ENCODE peak calls at places on chromosomes 12 and 14, in seven cellular contexts. F is GM13977; I is activated T-cell treated with anti-CD3 and anti-CD28 coated beads for 24 hours; M is transverse colon; G is T-helper 2 cell; J is stimulated activated CD4-positive, alpha-beta T cell treated with anti-CD3 and anti-CD28 coated beads, Interleukin-1b, Interleukin-23, amount 100 ng/mL, for 48 hours; A is adrenal gland. L is an unnamed sample.

GRCh38 chr12:29200586-29200985 is 51.5 kb downstream of the FAR2 start:
- DNase-seq in M (no peak), I (no peak), G (no peak), J (no peak), F (no peak), A (no peak), L (no peak)

GRCh38 chr12:40946612-40947194 is 241.4 kb upstream of the PDZRN4 start:
- DNase-seq in F (peak; percentile 4), A (no peak), J (no peak), G (no peak), M (no peak), I (no peak), L (peak; percentile 18)

GRCh38 chr12:92977326-92977725 is 48.2 kb upstream of the EEA1 start:
- DNase-seq in F (no peak), M (no peak), J (no peak), I (no peak), A (no peak), G (no peak), L (no peak)

GRCh38 chr14:89078021-89078676 is 253.7 kb downstream of the TTC8 start:
- DNase-seq in I (no peak), G (no peak), M (no peak), F (no peak), A (no peak), J (no peak), L (no peak)

GRCh38 chr14:87813691-87814090 is 179.3 kb downstream of the GALC start:
- DNase-seq in G (no peak), M (no peak), J (no peak), I (no peak), F (no peak), A (no peak), L (no peak)

GRCh38 chr12:29589271-29589670 is 91.8 kb upstream of the OVCH1 start:
- DNase-seq in M (no peak), I (no peak), F (no peak), G (no peak), J (no peak), A (no peak), L (no peak)

GRCh38 chr14:81406863-81407262 is 6.7 kb upstream of the STON2 start:
- DNase-seq in M (no peak), A (no peak), I (no peak), F (no peak), G (no peak), J (no peak), L (peak; percentile 61)

GRCh38 chr12:94603434-94604068 is 46.8 kb downstream of the TMCC3 start:
- DNase-seq in M (peak; percentile 69), G (peak; percentile 12), I (peak; percentile 38), F (no peak), J (peak; percentile 43), A (peak; percentile 33), L (no peak)

GRCh38 chr14:104389326-104390220 is 190.0 kb upstream of the C14orf180 start:
- DNase-seq in J (no peak), M (no peak), G (peak; percentile 36), F (no peak), A (peak; percentile 9), I (no peak), L (no peak)

GRCh38 chr14:32202468-32202865 is 602 bp downstream of the RNU6-8 start:
- DNase-seq in J (no peak), I (no peak), G (no peak), A (no peak), F (no peak), M (no peak), L (no peak)

GRCh38 chr12:57618966-57619433 is 7.8 kb downstream of the ARHGEF25 start:
- DNase-seq in F (peak; percentile 20), M (no peak), G (no peak), I (no peak), A (no peak), J (no peak), L (no peak)

GRCh38 chr12:75913502-75914110 is 118.0 kb downstream of the PHLDA1 start:
- DNase-seq in M (no peak), A (no peak), F (no peak), G (no peak), J (peak; percentile 65), I (peak; percentile 44), L (no peak)

GRCh38 chr14:54457609-54457996 is 16.4 kb upstream of the CNIH1 start:
- DNase-seq in I (no peak), G (no peak), F (no peak), A (no peak), M (no peak), J (no peak), L (no peak)

GRCh38 chr14:32311294-32312009 is 17.6 kb upstream of the AKAP6 start:
- DNase-seq in G (no peak), I (no peak), F (no peak), A (no peak), J (no peak), M (no peak), L (no peak)

GRCh38 chr14:29548948-29549370 is 378.7 kb downstream of the PRKD1 start:
- DNase-seq in M (no peak), I (no peak), G (no peak), A (peak; percentile 17), J (no peak), F (peak; percentile 34), L (peak; percentile 74)

GRCh38 chr14:77275041-77275854 is 4.2 kb upstream of the NGB start:
- DNase-seq in J (no peak), M (no peak), I (no peak), A (no peak), F (no peak), G (no peak), L (no peak)

GRCh38 chr14:63480599-63480998 is 62.6 kb downstream of the PPP2R5E start:
- DNase-seq in A (no peak), F (no peak), I (no peak), J (no peak), M (no peak), G (no peak), L (no peak)

GRCh38 chr12:3336606-3337311 is 154.2 kb upstream of the PRMT8 start:
- DNase-seq in M (no peak), A (no peak), F (no peak), J (no peak), G (no peak), I (no peak), L (no peak)

GRCh38 chr14:73255693-73256225 is 18.5 kb downstream of the PAPLN start:
- DNase-seq in A (no peak), F (no peak), J (no peak), M (no peak), I (no peak), G (no peak), L (no peak)

GRCh38 chr12:86774841-86775386 is 518.7 kb upstream of the MGAT4C start:
- DNase-seq in M (no peak), J (no peak), I (no peak), A (no peak), G (no peak), F (no peak), L (no peak)

GRCh38 chr14:73258845-73259611 is 21.7 kb downstream of the PAPLN start:
- DNase-seq in I (no peak), M (no peak), G (no peak), F (no peak), J (no peak), A (no peak), L (no peak)

GRCh38 chr14:93824518-93825234 is 36.4 kb upstream of the PRIMA1 start:
- DNase-seq in G (no peak), M (no peak), A (no peak), J (no peak), I (no peak), F (no peak), L (no peak)

GRCh38 chr12:53938276-53939140 is at the start of gene HOXC13:
- DNase-seq in J (peak; percentile 71), G (no peak), F (peak; percentile 65), I (peak; percentile 47), A (peak; percentile 33), M (no peak), L (no peak)

GRCh38 chr14:35404496-35405303 is at the start of gene NFKBIA:
- DNase-seq in G (peak; percentile 91), A (peak; percentile 91), M (peak; percentile 93), J (peak; percentile 96), I (peak; percentile 94), F (peak; percentile 88), L (peak; percentile 82)

L was measured in fibroblast of the conjunctiva.